ENCODE peak calls at places on chromosome 19, in six cellular contexts. K is astrocyte of the spinal cord, T is AG04450, N is MM.1S, E is ovary, J is dorsolateral prefrontal cortex. I is an unnamed sample.

GRCh38 chr19:15213715-15214381 is 13.1 kb upstream of the NOTCH3 start:
- DNase-seq in K (no peak), T (no peak), N (no peak), E (peak; percentile 53), J (no peak), I (no peak)

GRCh38 chr19:13841339-13842293 is 35.3 kb upstream of the NANOS3 start:
- DNase-seq in K (peak; percentile 48), T (no peak), N (peak; percentile 22), E (peak; percentile 63), J (no peak), I (no peak)

GRCh38 chr19:14786421-14786851 is 8.1 kb upstream of the ADGRE2 start:
- DNase-seq in K (no peak), T (no peak), N (no peak), E (no peak), J (no peak), I (no peak)

GRCh38 chr19:31423896-31424295 is 74.7 kb upstream of the TSHZ3 start:
- DNase-seq in K (no peak), T (no peak), N (no peak), E (no peak), J (no peak), I (no peak)

GRCh38 chr19:7611541-7612279 is 16.0 kb downstream of the CAMSAP3 start:
- DNase-seq in K (no peak), T (no peak), N (no peak), E (no peak), J (no peak), I (no peak)

GRCh38 chr19:926595-927043 is 784 bp downstream of the ARID3A start:
- DNase-seq in K (peak; percentile 39), T (no peak), N (peak; percentile 70), E (peak; percentile 70), J (no peak), I (no peak)

GRCh38 chr19:19820774-19821315 is 705 bp downstream of the ZNF506 start:
- DNase-seq in K (no peak), T (no peak), N (no peak), E (no peak), J (no peak), I (no peak)

GRCh38 chr19:8577741-8578140 is 499 bp upstream of the MYO1F start:
- DNase-seq in K (no peak), T (no peak), N (no peak), E (no peak), J (no peak), I (no peak)

GRCh38 chr19:51016798-51017683 is 2.5 kb downstream of the KLK10 start:
- DNase-seq in K (no peak), T (no peak), N (no peak), E (peak; percentile 89), J (peak; percentile 84), I (no peak)

GRCh38 chr19:42693760-42694350 is 46.4 kb downstream of the PSG3 start:
- DNase-seq in K (peak; percentile 36), T (peak; percentile 2), N (peak; percentile 37), E (no peak), J (no peak), I (no peak)

GRCh38 chr19:31347828-31348314 is 1.4 kb downstream of the TSHZ3 start:
- DNase-seq in K (peak; percentile 58), T (no peak), N (no peak), E (peak; percentile 63), J (no peak), I (no peak)

GRCh38 chr19:17938092-17938845 is 5.5 kb downstream of the CCDC124 start:
- DNase-seq in K (peak; percentile 84), T (peak; percentile 65), N (peak; percentile 64), E (peak; percentile 82), J (peak; percentile 86), I (peak; percentile 31)

GRCh38 chr19:10918359-10918758 is 10.1 kb downstream of the YIPF2 start:
- DNase-seq in K (no peak), T (no peak), N (no peak), E (no peak), J (no peak), I (no peak)

GRCh38 chr19:41479757-41480191 is 36.8 kb downstream of the ERICH4 start:
- DNase-seq in K (no peak), T (no peak), N (no peak), E (peak; percentile 86), J (no peak), I (no peak)

GRCh38 chr19:2532252-2533071 is 56.5 kb downstream of the GADD45B start:
- DNase-seq in K (peak; percentile 81), T (no peak), N (no peak), E (no peak), J (no peak), I (peak; percentile 92)

GRCh38 chr19:2755448-2755705 is 15.6 kb upstream of the SLC39A3 start:
- DNase-seq in K (no peak), T (no peak), N (no peak), E (no peak), J (no peak), I (no peak)

GRCh38 chr19:13262450-13262849 is 112.2 kb downstream of the IER2 start:
- DNase-seq in K (peak; percentile 60), T (no peak), N (peak; percentile 50), E (no peak), J (no peak), I (peak; percentile 9)

GRCh38 chr19:33133438-33134031 is 1.6 kb downstream of the WDR88 start:
- DNase-seq in K (peak; percentile 1), T (no peak), N (no peak), E (no peak), J (no peak), I (no peak)

GRCh38 chr19:3270908-3271307 is 46.4 kb downstream of the CELF5 start:
- DNase-seq in K (peak; percentile 19), T (no peak), N (no peak), E (no peak), J (peak; percentile 88), I (no peak)

GRCh38 chr19:556611-557382 is 12.9 kb downstream of the GZMM start:
- DNase-seq in K (no peak), T (no peak), N (no peak), E (no peak), J (no peak), I (no peak)

GRCh38 chr19:54168174-54168917 is 4.6 kb downstream of the TMC4 start:
- DNase-seq in K (peak; percentile 81), T (no peak), N (peak; percentile 79), E (peak; percentile 93), J (peak; percentile 92), I (no peak)

GRCh38 chr19:45418812-45419211 is 4.9 kb downstream of the ERCC1 start:
- DNase-seq in K (no peak), T (no peak), N (no peak), E (no peak), J (no peak), I (no peak)
- H3K4me3 ChIP-seq in K (no peak overlapping the region), T (no peak overlapping the region), N (peak overlapping the region; percentile 44), E (no peak overlapping the region), J (no peak overlapping the region), I (no peak overlapping the region)

DNA sequence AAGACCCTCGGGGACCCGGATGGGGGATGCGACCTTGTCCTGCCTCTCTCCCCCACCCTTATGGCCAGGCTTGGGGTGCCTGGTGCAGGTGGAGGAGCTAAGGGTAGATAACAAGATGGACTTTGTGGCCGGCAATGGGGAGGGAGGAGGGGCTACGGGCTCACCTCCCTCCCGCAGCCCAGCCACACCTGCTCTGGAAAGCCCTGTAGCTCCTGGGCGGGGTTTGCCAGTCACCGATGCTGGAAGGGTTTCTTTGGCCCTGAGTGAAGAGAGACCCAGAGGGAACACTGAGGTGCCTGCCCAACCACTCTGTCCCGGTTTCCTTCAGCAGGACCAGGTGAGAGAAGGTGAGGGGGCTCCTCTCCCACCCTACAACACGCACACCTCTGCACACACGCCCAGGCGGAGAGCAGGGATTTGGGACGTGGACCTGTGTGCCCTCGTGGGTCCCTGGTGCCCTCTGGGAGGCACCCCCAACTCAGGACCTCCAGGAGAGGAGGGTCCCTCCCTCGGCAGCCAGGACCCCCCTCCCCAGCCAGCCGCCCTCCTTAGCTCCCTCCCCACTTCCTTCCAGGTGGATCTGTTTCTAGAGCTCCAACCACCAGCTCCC is at the start of gene FUT2:
- DNase-seq in K (no peak), T (no peak), N (no peak), E (no peak), J (no peak), I (no peak)
- H3K4me3 ChIP-seq in K (no peak within 1 kb of the TSS), T (no peak within 1 kb of the TSS), N (no peak within 1 kb of the TSS), E (peak within 1 kb of the TSS; percentile 16), J (no peak within 1 kb of the TSS), I (peak within 1 kb of the TSS; percentile 1)

DNA sequence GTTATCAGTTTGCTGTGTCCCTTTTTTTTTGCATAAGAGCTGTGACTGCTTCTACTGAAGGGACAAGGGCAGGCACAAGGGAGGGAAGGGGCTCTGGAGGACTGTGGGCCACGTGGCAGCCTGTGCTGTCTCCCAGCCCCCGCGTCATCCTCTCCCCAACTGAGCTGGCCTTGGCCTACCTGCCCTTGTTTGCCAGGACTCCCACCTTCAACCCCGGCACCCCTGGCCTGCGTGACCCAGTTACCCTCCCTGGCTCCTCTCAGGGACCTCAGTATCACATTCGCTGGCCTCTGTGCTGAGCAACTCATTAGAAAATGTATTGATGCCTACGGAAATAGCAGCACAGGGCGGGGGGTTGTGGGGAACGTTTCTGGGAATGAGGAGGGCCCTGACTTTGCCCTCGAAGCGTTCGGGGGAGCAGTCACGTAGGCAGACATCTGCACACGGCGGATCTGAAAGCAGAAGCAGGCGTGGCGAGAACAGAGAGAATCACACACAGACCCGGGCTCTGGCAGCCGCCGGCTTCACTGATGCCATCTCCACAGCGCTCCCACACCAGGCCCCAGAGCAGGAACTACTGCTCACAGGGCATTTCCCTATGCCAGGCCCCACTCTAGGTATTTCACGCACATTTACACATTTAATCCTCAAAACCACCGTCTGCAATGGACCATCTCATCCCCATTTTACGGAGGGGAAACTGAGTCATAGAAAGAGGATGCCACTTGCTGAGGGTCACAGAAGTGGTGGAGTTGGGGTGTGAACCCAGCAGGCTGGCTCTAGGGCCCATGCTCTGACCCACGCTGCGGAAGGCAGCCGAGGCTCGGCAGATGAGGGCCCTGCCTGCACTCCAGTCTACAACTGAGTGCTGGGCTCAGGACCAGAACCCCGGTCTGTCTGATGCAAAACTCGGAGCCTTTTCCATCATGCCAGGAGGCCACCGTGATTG is 5.7 kb upstream of the ATF5 start:
- DNase-seq in K (no peak), T (no peak), N (no peak), E (no peak), J (no peak), I (no peak)
- H3K4me3 ChIP-seq in K (no peak overlapping the region), T (no peak overlapping the region), N (no peak overlapping the region), E (no peak overlapping the region), J (no peak overlapping the region), I (no peak overlapping the region)

GRCh38 chr19:47066376-47067214 is 18.2 kb upstream of the TMEM160 start:
- DNase-seq in K (no peak), T (no peak), N (no peak), E (no peak), J (no peak), I (no peak)
- H3K4me3 ChIP-seq in K (no peak overlapping the region), T (no peak overlapping the region), N (no peak overlapping the region), E (no peak overlapping the region), J (no peak overlapping the region), I (no peak overlapping the region)

GRCh38 chr19:44866672-44867071 is 20.6 kb downstream of the NECTIN2 start:
- DNase-seq in K (no peak), T (no peak), N (no peak), E (no peak), J (no peak), I (no peak)

GRCh38 chr19:44863990-44864389 is 17.9 kb downstream of the NECTIN2 start:
- DNase-seq in K (no peak), T (no peak), N (no peak), E (no peak), J (no peak), I (no peak)

GRCh38 chr19:44867578-44867977 is 21.5 kb downstream of the NECTIN2 start:
- DNase-seq in K (no peak), T (no peak), N (no peak), E (no peak), J (no peak), I (no peak)

GRCh38 chr19:44869728-44870470 is 21.2 kb upstream of the TOMM40 start:
- DNase-seq in K (peak; percentile 93), T (peak; percentile 46), N (no peak), E (peak; percentile 60), J (no peak), I (peak; percentile 25)

GRCh38 chr19:44865196-44865767 is 19.2 kb downstream of the NECTIN2 start:
- DNase-seq in K (no peak), T (no peak), N (no peak), E (no peak), J (no peak), I (no peak)
- H3K4me3 ChIP-seq in K (no peak overlapping the region), T (no peak overlapping the region), N (no peak overlapping the region), E (no peak overlapping the region), J (no peak overlapping the region), I (no peak overlapping the region)